ENCODE peak calls at places on chromosomes 2 and 18, in nine cellular contexts. W is pancreas, K is LNCaP clone FGC, Q is AG09309, E is transverse colon, T is choroid plexus epithelial cell, X is epithelial cell of esophagus, J is tibial artery, P is fibroblast of lung. H is an unnamed sample.

GRCh38 chr18:54043484-54044256 is 180.8 kb downstream of the MBD2 start:
- DNase-seq in E (no peak), P (no peak), T (peak; percentile 56), J (no peak), Q (no peak), K (no peak), W (no peak), X (peak; percentile 68), H (no peak)

GRCh38 chr2:69685321-69686048 is 41.9 kb upstream of the AAK1 start:
- DNase-seq in J (no peak), T (peak; percentile 33), W (peak; percentile 85), X (no peak), K (peak; percentile 75), E (no peak), P (peak; percentile 76), Q (no peak), H (no peak)

GRCh38 chr2:20456049-20456665 is 9.3 kb downstream of the RHOB start:
- DNase-seq in Q (no peak), W (no peak), X (no peak), J (peak; percentile 21), K (no peak), E (no peak), P (peak; percentile 27), T (no peak), H (no peak)

GRCh38 chr18:58653814-58654509 is 17.3 kb upstream of the MALT1 start:
- DNase-seq in T (peak; percentile 62), Q (no peak), K (no peak), X (no peak), W (no peak), E (no peak), J (no peak), P (peak; percentile 73), H (no peak)

GRCh38 chr2:19844750-19845149 is 57.0 kb downstream of the TTC32 start:
- DNase-seq in T (no peak), X (no peak), J (no peak), K (no peak), P (no peak), Q (no peak), W (no peak), E (no peak), H (no peak)

GRCh38 chr2:9085353-9085752 is 81.9 kb upstream of the MBOAT2 start:
- DNase-seq in P (no peak), Q (no peak), W (no peak), X (no peak), K (no peak), E (no peak), T (no peak), J (no peak), H (no peak)

GRCh38 chr2:172480301-172481218 is 53.2 kb downstream of the ITGA6 start:
- DNase-seq in T (peak; percentile 40), X (no peak), E (no peak), J (no peak), P (peak; percentile 38), W (no peak), Q (no peak), K (no peak), H (no peak)

GRCh38 chr18:23710068-23710527 is 20.8 kb downstream of the LAMA3 start:
- DNase-seq in K (no peak), E (no peak), P (peak; percentile 98), X (peak; percentile 69), W (no peak), Q (no peak), T (peak; percentile 56), J (no peak), H (peak; percentile 96)

GRCh38 chr2:233059547-233059796 is 670 bp upstream of the INPP5D start:
- DNase-seq in T (no peak), W (no peak), X (no peak), J (no peak), K (no peak), P (no peak), E (no peak), Q (no peak), H (no peak)

GRCh38 chr2:111659361-111660281 is 224.4 kb downstream of the ANAPC1 start:
- DNase-seq in W (peak; percentile 48), Q (peak; percentile 60), E (peak; percentile 65), K (no peak), X (peak; percentile 98), P (peak; percentile 93), J (peak; percentile 87), T (peak; percentile 93), H (peak; percentile 96)

GRCh38 chr2:236568068-236568921 is 1.3 kb upstream of the ACKR3 start:
- DNase-seq in T (peak; percentile 54), K (no peak), P (no peak), X (peak; percentile 33), Q (no peak), J (peak; percentile 48), E (peak; percentile 39), W (peak; percentile 61), H (no peak)

GRCh38 chr2:29245742-29246387 is 130.7 kb downstream of the CLIP4 start:
- DNase-seq in K (no peak), E (no peak), T (no peak), X (no peak), W (no peak), Q (no peak), P (no peak), J (no peak), H (no peak)

GRCh38 chr2:158221055-158222021 is 119.7 kb downstream of the UPP2 start:
- DNase-seq in T (no peak), Q (no peak), P (no peak), J (no peak), K (no peak), W (no peak), X (no peak), E (no peak), H (no peak)

GRCh38 chr18:26440644-26441043 is 107.7 kb downstream of the KCTD1 start:
- DNase-seq in Q (no peak), P (no peak), K (peak; percentile 18), W (no peak), E (no peak), T (no peak), X (peak; percentile 68), J (no peak), H (no peak)

GRCh38 chr2:119821266-119821665 is 61.5 kb downstream of the PTPN4 start:
- DNase-seq in W (no peak), J (no peak), T (peak; percentile 7), P (no peak), Q (no peak), X (no peak), K (no peak), E (no peak), H (no peak)

GRCh38 chr2:216694201-216694825 is 1.0 kb downstream of the IGFBP5 start:
- DNase-seq in E (peak; percentile 39), J (peak; percentile 67), T (peak; percentile 50), W (no peak), K (no peak), Q (no peak), P (peak; percentile 65), X (peak; percentile 57), H (no peak)

GRCh38 chr2:234427081-234428058 is 69.5 kb downstream of the ARL4C start:
- DNase-seq in W (peak; percentile 29), J (no peak), T (peak; percentile 93), K (no peak), E (no peak), P (peak; percentile 97), X (no peak), Q (peak; percentile 32), H (peak; percentile 96)

GRCh38 chr2:234423884-234424283 is 73.0 kb downstream of the ARL4C start:
- DNase-seq in X (no peak), Q (no peak), J (no peak), T (no peak), W (no peak), K (no peak), E (no peak), P (no peak), H (no peak)

GRCh38 chr2:234422895-234423505 is 73.9 kb downstream of the ARL4C start:
- DNase-seq in X (peak; percentile 42), P (no peak), Q (no peak), K (no peak), J (no peak), E (peak; percentile 33), T (peak; percentile 63), W (no peak), H (no peak)

GRCh38 chr2:234426616-234427015 is 70.3 kb downstream of the ARL4C start:
- DNase-seq in X (no peak), K (no peak), T (no peak), Q (no peak), P (no peak), W (no peak), E (no peak), J (no peak), H (no peak)

GRCh38 chr2:234425923-234426603 is 70.8 kb downstream of the ARL4C start:
- DNase-seq in E (peak; percentile 77), P (no peak), T (no peak), W (no peak), K (no peak), J (no peak), Q (no peak), X (no peak), H (no peak)
- H3K4me3 ChIP-seq in E (no peak overlapping the region), P (no peak overlapping the region), T (no peak overlapping the region), W (no peak overlapping the region), K (no peak overlapping the region), J (no peak overlapping the region), Q (no peak overlapping the region), X (no peak overlapping the region), H (no peak overlapping the region)

DNA sequence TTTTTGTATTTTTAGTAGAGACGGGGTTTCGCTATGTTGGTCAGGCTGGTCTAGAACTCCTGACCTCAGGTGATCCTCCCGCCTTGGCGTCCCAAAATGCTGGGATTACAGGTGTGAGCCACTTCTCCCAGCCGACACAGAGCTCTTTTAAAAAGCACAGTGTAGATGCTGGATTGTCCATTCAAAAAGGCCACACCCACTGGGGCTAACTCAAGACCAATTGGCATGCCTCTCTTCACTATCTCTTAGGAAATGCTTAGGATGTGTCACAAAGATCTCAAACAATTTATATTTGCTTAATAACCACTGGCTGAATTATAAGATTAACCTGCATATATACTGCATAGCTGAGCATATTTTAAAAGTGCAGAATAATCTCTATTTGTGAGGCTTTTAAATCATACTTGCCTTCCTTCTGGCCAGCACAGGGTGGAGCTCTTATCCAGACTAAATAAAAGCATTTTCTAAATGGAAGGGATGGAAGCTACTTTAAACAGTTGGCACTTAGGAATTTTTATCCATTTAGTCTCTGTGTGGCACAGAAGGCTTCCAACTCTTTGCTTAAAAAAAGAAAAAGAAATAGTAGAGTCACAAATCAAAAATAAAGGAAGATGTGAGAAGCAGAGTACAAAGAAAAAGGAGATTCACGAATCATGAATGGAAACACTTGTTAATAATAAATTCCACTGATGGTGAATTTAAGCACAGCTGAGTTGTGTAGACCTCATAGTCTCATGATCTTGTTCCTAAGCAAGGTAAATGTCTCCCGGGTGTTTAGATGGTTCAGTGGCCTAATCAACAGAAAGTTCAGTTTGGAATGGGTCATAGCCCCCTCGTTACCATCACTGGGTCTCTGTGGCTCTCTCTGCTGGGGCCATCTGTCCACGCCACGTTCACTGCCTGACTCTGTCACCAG is 22.4 kb downstream of the CRYGD start:
- DNase-seq in P (peak; percentile 34), J (no peak), E (no peak), W (no peak), T (peak; percentile 68), Q (no peak), X (peak; percentile 40), K (peak; percentile 13), H (no peak)
- TF ChIP-seq CTCF in P (peak; percentile 42), J (no peak), E (no peak), W (no peak), T (peak; percentile 59), Q (peak; percentile 43), X (peak; percentile 39), K (peak; percentile 51), H (peak; percentile 61)

GRCh38 chr2:133266926-133267590 is 301.2 kb downstream of the NCKAP5 start:
- DNase-seq in J (no peak), W (no peak), Q (no peak), X (no peak), T (no peak), K (no peak), E (no peak), P (no peak), H (no peak)
- H3K4me3 ChIP-seq in J (peak overlapping the region; percentile 37), W (peak overlapping the region; percentile 29), Q (peak overlapping the region; percentile 66), X (peak overlapping the region; percentile 40), T (peak overlapping the region; percentile 57), K (no peak overlapping the region), E (no peak overlapping the region), P (peak overlapping the region; percentile 58), H (peak overlapping the region; percentile 41)

GRCh38 chr2:128786800-128787478 is 468.3 kb upstream of the HS6ST1 start:
- DNase-seq in J (no peak), Q (no peak), P (peak; percentile 31), X (peak; percentile 8), K (no peak), W (no peak), E (no peak), T (peak; percentile 26), H (no peak)
- TF ChIP-seq CTCF in J (no peak), Q (no peak), P (no peak), X (no peak), K (no peak), W (no peak), E (no peak), T (no peak), H (no peak)

H was measured in retinal pigment epithelial cell.